ENCODE peak calls at places on chromosomes 7 and 10, in nine cellular contexts. One of them, this sample, is unnamed.
A peak's percentile ranks its signal among the peaks of the same experiment; 100 is the strongest.

GRCh38 chr7:128092221-128092620 is 61.0 kb upstream of the LRRC4 start:
- DNase-seq in endothelial cell: no peak
- DNase-seq in nephron progenitor cell: no peak
- DNase-seq in GM12865: no peak
- DNase-seq in BJ: no peak
- DNase-seq in HCT116: no peak
- DNase-seq in epithelial cell of esophagus: no peak
- DNase-seq in RWPE1: no peak
- DNase-seq in astrocyte of the cerebellum: no peak
- DNase-seq in this sample: no peak

GRCh38 chr10:121928528-121928884 is 675 bp upstream of the ATE1 start:
- DNase-seq in astrocyte of the cerebellum: no peak
- DNase-seq in RWPE1: peak; percentile 13
- DNase-seq in nephron progenitor cell: no peak
- DNase-seq in BJ: no peak
- DNase-seq in endothelial cell: no peak
- DNase-seq in GM12865: peak; percentile 50
- DNase-seq in HCT116: no peak
- DNase-seq in epithelial cell of esophagus: peak; percentile 24
- DNase-seq in this sample: no peak

GRCh38 chr10:28728396-28728795 is 51.1 kb downstream of the BAMBI start:
- DNase-seq in GM12865: no peak
- DNase-seq in astrocyte of the cerebellum: no peak
- DNase-seq in endothelial cell: no peak
- DNase-seq in HCT116: no peak
- DNase-seq in nephron progenitor cell: no peak
- DNase-seq in RWPE1: peak; percentile 19
- DNase-seq in BJ: no peak
- DNase-seq in epithelial cell of esophagus: peak; percentile 36
- DNase-seq in this sample: no peak

GRCh38 chr10:3331104-3331645 is 158.6 kb upstream of the PITRM1 start:
- DNase-seq in GM12865: no peak
- DNase-seq in RWPE1: no peak
- DNase-seq in endothelial cell: no peak
- DNase-seq in astrocyte of the cerebellum: no peak
- DNase-seq in HCT116: no peak
- DNase-seq in nephron progenitor cell: no peak
- DNase-seq in BJ: no peak
- DNase-seq in epithelial cell of esophagus: no peak
- DNase-seq in this sample: no peak

GRCh38 chr10:5945561-5946418 is 31.6 kb downstream of the IL15RA start:
- DNase-seq in astrocyte of the cerebellum: peak; percentile 99
- DNase-seq in endothelial cell: peak; percentile 52
- DNase-seq in RWPE1: peak; percentile 77
- DNase-seq in BJ: peak; percentile 97
- DNase-seq in epithelial cell of esophagus: peak; percentile 78
- DNase-seq in nephron progenitor cell: no peak
- DNase-seq in HCT116: no peak
- DNase-seq in GM12865: no peak
- DNase-seq in this sample: peak; percentile 98

GRCh38 chr10:131006458-131007256 is 304.9 kb downstream of the TCERG1L start:
- DNase-seq in BJ: no peak
- DNase-seq in RWPE1: no peak
- DNase-seq in endothelial cell: no peak
- DNase-seq in epithelial cell of esophagus: no peak
- DNase-seq in astrocyte of the cerebellum: no peak
- DNase-seq in HCT116: no peak
- DNase-seq in nephron progenitor cell: no peak
- DNase-seq in GM12865: no peak
- DNase-seq in this sample: no peak

GRCh38 chr7:6614941-6615737 is at the start of gene ZNF853:
- DNase-seq in nephron progenitor cell: peak; percentile 73
- DNase-seq in BJ: no peak
- DNase-seq in epithelial cell of esophagus: no peak
- DNase-seq in RWPE1: no peak
- DNase-seq in astrocyte of the cerebellum: no peak
- DNase-seq in endothelial cell: peak; percentile 45
- DNase-seq in HCT116: no peak
- DNase-seq in GM12865: no peak
- DNase-seq in this sample: no peak

GRCh38 chr7:39504963-39505362 is 61.2 kb upstream of the YAE1 start:
- DNase-seq in nephron progenitor cell: no peak
- DNase-seq in GM12865: no peak
- DNase-seq in epithelial cell of esophagus: peak; percentile 56
- DNase-seq in RWPE1: peak; percentile 30
- DNase-seq in astrocyte of the cerebellum: no peak
- DNase-seq in HCT116: peak; percentile 3
- DNase-seq in BJ: no peak
- DNase-seq in endothelial cell: no peak
- DNase-seq in this sample: no peak

GRCh38 chr10:3666525-3667302 is 118.3 kb downstream of the KLF6 start:
- DNase-seq in endothelial cell: no peak
- DNase-seq in nephron progenitor cell: no peak
- DNase-seq in HCT116: no peak
- DNase-seq in epithelial cell of esophagus: no peak
- DNase-seq in GM12865: no peak
- DNase-seq in RWPE1: no peak
- DNase-seq in BJ: no peak
- DNase-seq in astrocyte of the cerebellum: no peak
- DNase-seq in this sample: no peak

GRCh38 chr7:134318443-134318842 is 1.7 kb upstream of the SLC35B4 start:
- DNase-seq in HCT116: no peak
- DNase-seq in RWPE1: no peak
- DNase-seq in nephron progenitor cell: no peak
- DNase-seq in epithelial cell of esophagus: no peak
- DNase-seq in BJ: no peak
- DNase-seq in astrocyte of the cerebellum: no peak
- DNase-seq in endothelial cell: no peak
- DNase-seq in GM12865: no peak
- DNase-seq in this sample: peak; percentile 10

GRCh38 chr10:70942725-70943124 is 54.4 kb upstream of the PCBD1 start:
- DNase-seq in HCT116: no peak
- DNase-seq in endothelial cell: no peak
- DNase-seq in nephron progenitor cell: no peak
- DNase-seq in astrocyte of the cerebellum: no peak
- DNase-seq in epithelial cell of esophagus: no peak
- DNase-seq in RWPE1: no peak
- DNase-seq in GM12865: no peak
- DNase-seq in BJ: no peak
- DNase-seq in this sample: no peak

GRCh38 chr10:14240253-14241189 is 90.2 kb downstream of the FRMD4A start:
- DNase-seq in HCT116: no peak
- DNase-seq in endothelial cell: peak; percentile 36
- DNase-seq in epithelial cell of esophagus: no peak
- DNase-seq in RWPE1: no peak
- DNase-seq in astrocyte of the cerebellum: no peak
- DNase-seq in GM12865: peak; percentile 13
- DNase-seq in BJ: no peak
- DNase-seq in nephron progenitor cell: no peak
- DNase-seq in this sample: no peak

GRCh38 chr7:111029574-111030357 is 61.2 kb upstream of the LRRN3 start:
- DNase-seq in epithelial cell of esophagus: peak; percentile 21
- DNase-seq in endothelial cell: no peak
- DNase-seq in HCT116: no peak
- DNase-seq in GM12865: peak; percentile 61
- DNase-seq in RWPE1: no peak
- DNase-seq in astrocyte of the cerebellum: no peak
- DNase-seq in BJ: no peak
- DNase-seq in nephron progenitor cell: no peak
- DNase-seq in this sample: no peak

GRCh38 chr7:2242541-2243482 is 786 bp downstream of the NUDT1 start:
- DNase-seq in BJ: no peak
- DNase-seq in epithelial cell of esophagus: no peak
- DNase-seq in HCT116: no peak
- DNase-seq in RWPE1: peak; percentile 44
- DNase-seq in astrocyte of the cerebellum: no peak
- DNase-seq in endothelial cell: peak; percentile 38
- DNase-seq in nephron progenitor cell: peak; percentile 25
- DNase-seq in GM12865: peak; percentile 53
- DNase-seq in this sample: no peak
- TF ChIP-seq CTCF in BJ: peak; percentile 22
- TF ChIP-seq CTCF in epithelial cell of esophagus: peak; percentile 30
- TF ChIP-seq CTCF in HCT116: no peak
- TF ChIP-seq CTCF in RWPE1: no peak
- TF ChIP-seq CTCF in astrocyte of the cerebellum: peak; percentile 19
- TF ChIP-seq CTCF in endothelial cell: no peak
- TF ChIP-seq CTCF in nephron progenitor cell: no peak
- TF ChIP-seq CTCF in GM12865: no peak
- TF ChIP-seq CTCF in this sample: no peak

GRCh38 chr10:35533565-35533964 is 71.6 kb upstream of the GJD4 start:
- DNase-seq in nephron progenitor cell: no peak
- DNase-seq in BJ: no peak
- DNase-seq in HCT116: no peak
- DNase-seq in astrocyte of the cerebellum: no peak
- DNase-seq in GM12865: no peak
- DNase-seq in epithelial cell of esophagus: no peak
- DNase-seq in RWPE1: no peak
- DNase-seq in endothelial cell: no peak
- DNase-seq in this sample: no peak
- TF ChIP-seq CTCF in nephron progenitor cell: no peak
- TF ChIP-seq CTCF in BJ: no peak
- TF ChIP-seq CTCF in HCT116: no peak
- TF ChIP-seq CTCF in astrocyte of the cerebellum: no peak
- TF ChIP-seq CTCF in GM12865: no peak
- TF ChIP-seq CTCF in epithelial cell of esophagus: no peak
- TF ChIP-seq CTCF in RWPE1: no peak
- TF ChIP-seq CTCF in endothelial cell: no peak
- TF ChIP-seq CTCF in this sample: no peak

GRCh38 chr10:128557149-128557548 is 430.9 kb upstream of the MKI67 start:
- DNase-seq in BJ: no peak
- DNase-seq in HCT116: no peak
- DNase-seq in RWPE1: no peak
- DNase-seq in epithelial cell of esophagus: no peak
- DNase-seq in astrocyte of the cerebellum: no peak
- DNase-seq in endothelial cell: no peak
- DNase-seq in nephron progenitor cell: no peak
- DNase-seq in GM12865: no peak
- DNase-seq in this sample: no peak
- TF ChIP-seq CTCF in BJ: no peak
- TF ChIP-seq CTCF in HCT116: no peak
- TF ChIP-seq CTCF in RWPE1: no peak
- TF ChIP-seq CTCF in epithelial cell of esophagus: no peak
- TF ChIP-seq CTCF in astrocyte of the cerebellum: no peak
- TF ChIP-seq CTCF in endothelial cell: no peak
- TF ChIP-seq CTCF in nephron progenitor cell: no peak
- TF ChIP-seq CTCF in GM12865: no peak
- TF ChIP-seq CTCF in this sample: no peak

DNA sequence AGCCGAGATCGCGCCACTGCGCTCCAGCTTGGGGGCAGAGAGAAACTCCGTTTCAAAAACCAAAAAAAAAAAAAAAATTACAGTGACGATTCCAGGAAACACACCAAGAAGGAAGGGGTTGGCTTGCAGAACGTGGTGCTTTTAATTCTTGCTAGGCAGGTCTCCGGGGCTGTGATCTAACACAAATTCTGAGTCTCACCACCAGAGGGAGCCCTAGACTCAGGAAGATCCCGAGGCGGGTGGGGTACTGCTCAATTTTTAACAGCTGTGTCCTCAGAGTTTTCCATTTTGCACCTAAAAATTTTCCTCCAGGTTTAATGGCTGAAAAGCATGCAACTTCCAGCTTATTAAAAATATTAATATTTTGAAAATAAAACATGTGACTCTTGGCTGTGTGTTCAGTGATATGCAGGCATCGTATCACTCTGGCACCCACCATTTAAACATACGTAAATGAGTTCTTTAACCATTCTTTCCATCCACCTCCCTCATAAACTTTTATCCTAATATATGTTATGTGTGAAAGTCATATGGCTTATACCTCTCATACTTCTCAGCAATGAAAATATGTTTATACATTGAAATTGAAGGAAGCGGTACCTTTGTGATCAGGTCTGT is 26.5 kb upstream of the NUB1 start:
- DNase-seq in epithelial cell of esophagus: peak; percentile 65
- DNase-seq in HCT116: peak; percentile 54
- DNase-seq in RWPE1: peak; percentile 62
- DNase-seq in BJ: no peak
- DNase-seq in nephron progenitor cell: peak; percentile 77
- DNase-seq in endothelial cell: peak; percentile 78
- DNase-seq in GM12865: peak; percentile 83
- DNase-seq in astrocyte of the cerebellum: peak; percentile 45
- DNase-seq in this sample: peak; percentile 22
- TF ChIP-seq CTCF in epithelial cell of esophagus: peak; percentile 82
- TF ChIP-seq CTCF in HCT116: peak; percentile 78
- TF ChIP-seq CTCF in RWPE1: peak; percentile 89
- TF ChIP-seq CTCF in BJ: peak; percentile 78
- TF ChIP-seq CTCF in nephron progenitor cell: peak; percentile 79
- TF ChIP-seq CTCF in endothelial cell: peak; percentile 90
- TF ChIP-seq CTCF in GM12865: peak; percentile 72
- TF ChIP-seq CTCF in astrocyte of the cerebellum: peak; percentile 78
- TF ChIP-seq CTCF in this sample: peak; percentile 76

GRCh38 chr7:116439005-116439404 is 60.5 kb upstream of the CAV2 start:
- DNase-seq in endothelial cell: no peak
- DNase-seq in HCT116: no peak
- DNase-seq in BJ: no peak
- DNase-seq in astrocyte of the cerebellum: no peak
- DNase-seq in epithelial cell of esophagus: no peak
- DNase-seq in nephron progenitor cell: no peak
- DNase-seq in RWPE1: no peak
- DNase-seq in GM12865: no peak
- DNase-seq in this sample: no peak

GRCh38 chr7:116439856-116440549 is 59.5 kb upstream of the CAV2 start:
- DNase-seq in BJ: no peak
- DNase-seq in nephron progenitor cell: no peak
- DNase-seq in endothelial cell: no peak
- DNase-seq in astrocyte of the cerebellum: no peak
- DNase-seq in HCT116: no peak
- DNase-seq in RWPE1: no peak
- DNase-seq in epithelial cell of esophagus: no peak
- DNase-seq in GM12865: no peak
- DNase-seq in this sample: no peak

GRCh38 chr7:116436305-116436826 is 63.2 kb upstream of the CAV2 start:
- DNase-seq in GM12865: no peak
- DNase-seq in RWPE1: no peak
- DNase-seq in BJ: no peak
- DNase-seq in endothelial cell: no peak
- DNase-seq in nephron progenitor cell: no peak
- DNase-seq in astrocyte of the cerebellum: peak; percentile 45
- DNase-seq in HCT116: no peak
- DNase-seq in epithelial cell of esophagus: no peak
- DNase-seq in this sample: no peak

GRCh38 chr7:116441534-116441933 is 58.0 kb upstream of the CAV2 start:
- DNase-seq in RWPE1: no peak
- DNase-seq in GM12865: no peak
- DNase-seq in nephron progenitor cell: no peak
- DNase-seq in astrocyte of the cerebellum: no peak
- DNase-seq in epithelial cell of esophagus: no peak
- DNase-seq in BJ: peak; percentile 52
- DNase-seq in endothelial cell: no peak
- DNase-seq in HCT116: no peak
- DNase-seq in this sample: no peak

GRCh38 chr7:116438274-116438673 is 61.3 kb upstream of the CAV2 start:
- DNase-seq in GM12865: no peak
- DNase-seq in BJ: no peak
- DNase-seq in astrocyte of the cerebellum: no peak
- DNase-seq in nephron progenitor cell: no peak
- DNase-seq in endothelial cell: no peak
- DNase-seq in HCT116: no peak
- DNase-seq in RWPE1: no peak
- DNase-seq in epithelial cell of esophagus: no peak
- DNase-seq in this sample: no peak
- TF ChIP-seq CTCF in GM12865: no peak
- TF ChIP-seq CTCF in BJ: peak; percentile 13
- TF ChIP-seq CTCF in astrocyte of the cerebellum: peak; percentile 18
- TF ChIP-seq CTCF in nephron progenitor cell: no peak
- TF ChIP-seq CTCF in endothelial cell: no peak
- TF ChIP-seq CTCF in HCT116: peak; percentile 39
- TF ChIP-seq CTCF in RWPE1: peak; percentile 19
- TF ChIP-seq CTCF in epithelial cell of esophagus: no peak
- TF ChIP-seq CTCF in this sample: peak; percentile 24